ENCODE peak calls at places on chromosome 21, in nine cellular contexts. U, C, L, H, S, R, K, Q and P are unnamed samples.

GRCh38 chr21:37233551-37234146 is 33.5 kb downstream of the VPS26C start:
- DNase-seq in C (no peak), H (no peak), S (no peak), R (no peak), Q (no peak), U (no peak), L (no peak), K (no peak), P (peak)

GRCh38 chr21:22544747-22545146 is 1546.5 kb downstream of the NCAM2 start:
- DNase-seq in S (no peak), U (no peak), R (peak), C (no peak), K (no peak), L (no peak), H (no peak), Q (no peak), P (no peak)

GRCh38 chr21:38503588-38503987 is 5.3 kb upstream of the ERG start:
- DNase-seq in S (no peak), K (no peak), C (no peak), L (no peak), R (no peak), Q (no peak), H (no peak), U (no peak), P (no peak)

GRCh38 chr21:45940621-45941337 is 40.8 kb upstream of the COL6A1 start:
- DNase-seq in Q (no peak), S (no peak), U (no peak), H (no peak), K (no peak), R (no peak), L (no peak), C (no peak), P (no peak)

GRCh38 chr21:25934130-25934529 is 199.4 kb downstream of the GABPA start:
- DNase-seq in Q (no peak), S (no peak), R (no peak), H (no peak), U (no peak), K (no peak), L (no peak), C (peak), P (no peak)

GRCh38 chr21:29187939-29188338 is 57.5 kb downstream of the MAP3K7CL start:
- DNase-seq in C (peak), R (no peak), S (no peak), L (no peak), U (no peak), Q (no peak), K (peak), H (no peak), P (no peak)

GRCh38 chr21:33401617-33401967 is 1.6 kb upstream of the IFNGR2 start:
- DNase-seq in R (no peak), H (no peak), U (no peak), S (no peak), K (no peak), Q (no peak), L (no peak), C (peak), P (peak)

GRCh38 chr21:33640697-33641338 is 723 bp downstream of the CRYZL1 start:
- DNase-seq in R (peak), L (no peak), S (no peak), Q (no peak), K (no peak), U (no peak), C (peak), H (no peak), P (no peak)

GRCh38 chr21:46667735-46668380 is 32.4 kb downstream of the PRMT2 start:
- DNase-seq in S (no peak), K (no peak), C (peak), R (peak), U (peak), L (no peak), Q (no peak), H (no peak), P (no peak)

GRCh38 chr21:44082648-44083436 is 24.4 kb upstream of the PWP2 start:
- DNase-seq in K (no peak), Q (no peak), U (no peak), H (no peak), L (no peak), S (no peak), R (no peak), C (no peak), P (no peak)

GRCh38 chr21:17780539-17780938 is 38.6 kb downstream of the C21orf91 start:
- DNase-seq in S (peak), K (no peak), Q (no peak), U (no peak), R (no peak), C (no peak), H (no peak), L (no peak), P (no peak)

GRCh38 chr21:45492765-45493164 is 49.5 kb downstream of the SLC19A1 start:
- DNase-seq in S (no peak), H (no peak), K (no peak), R (no peak), L (no peak), C (no peak), U (no peak), Q (no peak), P (no peak)

GRCh38 chr21:15667824-15668223 is 62.0 kb upstream of the USP25 start:
- DNase-seq in K (no peak), U (no peak), H (no peak), Q (no peak), S (no peak), L (no peak), C (no peak), R (no peak), P (no peak)

GRCh38 chr21:45405271-45405818 is 380 bp downstream of the COL18A1 start:
- DNase-seq in C (peak), H (peak), U (no peak), S (no peak), R (no peak), K (peak), Q (no peak), L (no peak), P (no peak)

GRCh38 chr21:25569711-25570110 is 37.6 kb downstream of the MRPL39 start:
- DNase-seq in L (no peak), K (no peak), U (no peak), R (no peak), Q (no peak), H (no peak), S (no peak), C (no peak), P (no peak)